ENCODE peak calls at places on chromosomes 2 and 18, in nine cellular contexts. L is CD4-positive, alpha-beta T cell; F is fibroblast of villous mesenchyme; A is HL-60; P is AG10803; D is GM13976; Y is HCT116; Q is heart right ventricle; Z is lower leg skin. B is an unnamed sample.

GRCh38 chr18:61153571-61153970 is 179.7 kb upstream of the CDH20 start:
- DNase-seq in L (no peak), F (no peak), A (no peak), P (no peak), D (no peak), Y (no peak), Q (no peak), Z (no peak), B (no peak)

GRCh38 chr18:50853863-50854271 is 25.1 kb upstream of the ME2 start:
- DNase-seq in L (no peak), F (peak; percentile 59), A (peak; percentile 40), P (peak; percentile 46), D (no peak), Y (no peak), Q (no peak), Z (no peak), B (no peak)

GRCh38 chr2:130763405-130763804 is 8.1 kb downstream of the AMER3 start:
- DNase-seq in L (no peak), F (no peak), A (no peak), P (no peak), D (no peak), Y (no peak), Q (no peak), Z (no peak), B (no peak)

GRCh38 chr2:239156516-239157265 is 244.1 kb downstream of the HDAC4 start:
- DNase-seq in L (no peak), F (no peak), A (no peak), P (no peak), D (no peak), Y (no peak), Q (no peak), Z (no peak), B (no peak)

GRCh38 chr2:67566958-67567635 is 170.0 kb downstream of the ETAA1 start:
- DNase-seq in L (no peak), F (no peak), A (no peak), P (no peak), D (no peak), Y (no peak), Q (no peak), Z (no peak), B (no peak)

GRCh38 chr2:159094173-159094737 is 125.8 kb downstream of the TANC1 start:
- DNase-seq in L (no peak), F (peak; percentile 99), A (no peak), P (peak; percentile 89), D (no peak), Y (no peak), Q (peak; percentile 51), Z (peak; percentile 58), B (no peak)

GRCh38 chr2:197613509-197613987 is 61.8 kb downstream of the RFTN2 start:
- DNase-seq in L (no peak), F (peak; percentile 36), A (no peak), P (no peak), D (no peak), Y (no peak), Q (no peak), Z (no peak), B (no peak)

GRCh38 chr2:203786912-203787311 is 80.5 kb downstream of the CD28 start:
- DNase-seq in L (no peak), F (peak; percentile 24), A (no peak), P (peak; percentile 90), D (no peak), Y (no peak), Q (no peak), Z (peak; percentile 43), B (no peak)

GRCh38 chr2:109616184-109616583 is 2.0 kb downstream of the SOWAHC start:
- DNase-seq in L (no peak), F (no peak), A (no peak), P (no peak), D (no peak), Y (no peak), Q (no peak), Z (no peak), B (no peak)

GRCh38 chr2:109613922-109614714 is at the start of the genes SEPTIN10 and SOWAHC:
- DNase-seq in L (peak; percentile 70), F (peak; percentile 99), A (peak; percentile 11), P (peak; percentile 100), D (peak; percentile 91), Y (peak; percentile 97), Q (peak; percentile 95), Z (peak; percentile 95), B (peak; percentile 95)

GRCh38 chr2:109612991-109613921 is 510 bp downstream of the SEPTIN10 start:
- DNase-seq in L (no peak), F (peak; percentile 74), A (no peak), P (peak; percentile 71), D (no peak), Y (no peak), Q (peak; percentile 73), Z (peak; percentile 48), B (no peak)

GRCh38 chr2:109615637-109616144 is 1.5 kb downstream of the SOWAHC start:
- DNase-seq in L (no peak), F (no peak), A (no peak), P (no peak), D (no peak), Y (no peak), Q (no peak), Z (no peak), B (no peak)

DNA sequence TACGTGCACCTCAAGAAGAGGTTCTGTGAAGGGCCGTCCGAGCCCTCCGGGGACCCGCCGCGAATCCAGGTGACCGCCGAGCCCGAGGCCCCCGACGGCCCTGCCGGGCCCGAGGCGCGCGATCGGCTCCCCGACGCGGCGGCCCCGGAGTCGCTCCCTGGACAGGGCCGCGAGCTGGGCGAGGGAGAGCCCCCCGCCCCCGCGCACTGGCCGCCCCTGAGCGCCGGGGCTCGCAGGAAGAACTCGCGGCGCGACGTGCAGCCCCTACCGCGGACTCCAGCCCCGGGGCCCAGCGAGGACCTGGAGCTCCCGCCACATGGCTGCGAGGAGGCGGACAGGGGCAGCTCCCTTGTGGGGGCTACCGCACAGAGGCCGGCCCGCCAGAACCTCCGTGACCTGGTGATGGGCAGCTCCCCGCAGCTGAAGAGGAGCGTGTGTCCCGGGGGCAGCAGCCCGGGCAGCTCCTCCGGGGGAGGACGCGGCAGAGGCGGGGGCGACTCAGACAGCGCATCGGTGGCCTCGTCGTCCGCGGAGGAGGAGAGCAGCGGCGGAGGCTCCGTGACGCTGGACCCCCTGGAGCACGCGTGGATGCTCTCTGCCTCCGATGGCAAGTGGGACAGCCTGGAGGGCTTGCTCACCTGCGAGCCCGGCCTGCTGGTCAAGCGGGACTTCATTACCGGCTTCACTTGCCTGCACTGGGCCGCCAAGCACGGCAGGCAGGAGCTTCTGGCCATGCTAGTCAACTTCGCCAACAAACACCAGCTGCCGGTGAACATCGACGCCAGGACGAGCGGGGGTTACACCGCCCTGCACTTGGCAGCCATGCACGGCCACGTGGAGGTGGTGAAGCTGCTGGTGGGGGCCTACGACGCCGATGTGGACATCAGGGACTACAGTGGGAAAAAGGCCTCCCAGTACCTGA is 812 bp downstream of the SOWAHC start:
- DNase-seq in L (no peak), F (no peak), A (no peak), P (no peak), D (no peak), Y (no peak), Q (peak; percentile 24), Z (no peak), B (no peak)
- TF ChIP-seq CTCF in L (no peak), F (no peak), A (no peak), P (no peak), D (no peak), Y (no peak), Q (no peak), Z (no peak), B (no peak)

DNA sequence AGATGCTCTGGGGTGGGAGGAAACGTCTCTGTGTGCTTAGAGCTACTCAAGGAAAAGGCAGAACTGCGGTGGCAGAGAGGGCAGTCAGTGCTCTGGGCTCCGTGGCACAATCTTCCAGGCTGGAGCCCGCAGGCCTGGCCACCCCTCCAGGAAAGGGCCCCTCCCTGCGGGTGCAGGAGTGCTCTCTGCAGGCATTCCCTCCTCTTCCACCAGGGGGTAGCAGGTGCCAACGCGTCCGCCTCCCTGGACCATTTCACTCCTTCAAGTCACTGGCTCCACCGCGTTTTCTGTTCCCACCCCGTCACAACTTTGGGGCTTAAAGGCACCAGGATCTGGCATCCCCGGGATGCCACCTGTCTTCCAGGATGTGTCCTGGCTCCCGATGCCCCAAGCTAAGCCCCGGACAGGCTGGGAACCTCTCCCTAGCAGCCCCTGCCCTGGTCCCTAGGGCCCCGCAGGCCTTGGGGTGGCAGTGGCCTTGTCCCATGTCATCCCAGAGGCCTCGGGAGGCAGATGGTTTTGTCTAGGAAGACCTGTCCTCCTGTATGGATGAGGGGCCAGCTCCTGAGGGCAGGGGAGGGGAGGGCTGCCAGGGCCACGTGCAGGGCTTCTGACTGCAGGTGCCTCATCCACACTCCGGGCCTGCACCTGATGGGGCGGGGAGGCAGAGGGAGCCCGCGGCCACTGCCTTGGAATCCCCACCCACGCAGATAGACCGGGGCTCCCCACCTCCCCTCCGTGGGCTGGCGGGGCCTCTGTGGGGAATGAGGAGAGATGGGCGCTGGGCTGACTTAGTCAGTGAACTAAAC is 26.4 kb downstream of the KCNIP3 start:
- DNase-seq in L (no peak), F (no peak), A (peak; percentile 7), P (peak; percentile 43), D (no peak), Y (peak; percentile 55), Q (peak; percentile 1), Z (no peak), B (no peak)
- TF ChIP-seq CTCF in L (no peak), F (peak; percentile 36), A (no peak), P (peak; percentile 55), D (no peak), Y (peak; percentile 89), Q (peak; percentile 48), Z (no peak), B (no peak)

GRCh38 chr2:98936133-98936916 is at the start of gene CRACDL:
- DNase-seq in L (no peak), F (no peak), A (peak; percentile 37), P (no peak), D (peak; percentile 54), Y (no peak), Q (no peak), Z (no peak), B (peak; percentile 53)
- TF ChIP-seq CTCF in L (no peak), F (no peak), A (no peak), P (no peak), D (no peak), Y (peak; percentile 33), Q (no peak), Z (no peak), B (no peak)

DNA sequence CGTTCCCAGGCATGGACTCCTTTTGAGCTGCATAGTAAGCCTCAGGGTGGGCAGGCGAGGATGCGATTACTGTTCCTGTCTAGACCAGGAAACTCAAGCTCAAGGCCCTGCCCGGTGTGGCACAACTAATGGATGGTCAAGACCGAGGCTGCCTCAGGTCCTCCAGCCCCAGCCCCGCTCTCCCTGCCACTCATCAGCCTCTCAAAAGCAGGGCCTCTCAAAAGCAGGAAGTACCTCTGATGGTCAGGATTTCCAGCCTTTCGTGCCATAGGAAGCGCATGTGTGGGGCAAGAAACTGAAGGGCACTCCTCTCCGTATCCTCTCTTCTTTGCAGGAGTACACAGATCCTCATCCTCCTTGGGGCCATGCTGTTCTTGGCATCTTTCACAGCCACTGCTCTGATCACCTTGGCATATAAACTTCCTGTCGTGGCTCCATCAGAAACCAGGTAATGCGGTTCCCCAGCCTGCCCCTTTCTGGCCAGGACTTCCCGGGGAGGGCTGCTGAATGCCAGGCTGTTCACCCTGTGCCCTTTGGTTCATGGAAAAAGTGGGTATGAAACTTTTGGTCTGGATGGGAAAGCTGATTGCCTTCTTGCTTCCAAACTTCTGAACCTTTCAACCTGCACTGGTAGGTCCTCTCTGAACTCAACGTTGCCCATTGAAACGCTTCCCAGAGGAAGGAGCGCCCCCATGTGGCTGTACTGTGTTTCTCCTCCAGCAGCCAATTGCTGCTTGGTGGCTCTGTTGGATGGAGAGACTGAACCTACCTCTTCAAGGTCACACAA is 82.8 kb upstream of the SEC11C start:
- DNase-seq in L (peak; percentile 19), F (peak; percentile 68), A (peak; percentile 38), P (peak; percentile 54), D (peak; percentile 53), Y (peak; percentile 51), Q (peak; percentile 82), Z (no peak), B (peak; percentile 45)
- TF ChIP-seq CTCF in L (peak; percentile 45), F (peak; percentile 78), A (peak; percentile 50), P (peak; percentile 73), D (peak; percentile 58), Y (peak; percentile 93), Q (peak; percentile 94), Z (no peak), B (peak; percentile 27)